ENCODE peak calls at places on chromosomes 13 and 19, in six cellular contexts. U is C1 segment of cervical spinal cord; B is stimulated activated CD4-positive, alpha-beta T cell treated with anti-CD3 and anti-CD28 coated beads, Interleukin-1b, Interleukin-23, amount 100 ng/mL, for 24 hours; W is thoracic aorta; R is NCI-H1105 treated with DMSO at 0.1 percent for 48 hours; X is dorsolateral prefrontal cortex. F is an unnamed sample.

GRCh38 chr13:73416093-73416492 is 357.3 kb downstream of the KLF5 start:
- DNase-seq in R (no peak), B (no peak), U (no peak), W (no peak), X (no peak), F (no peak)

GRCh38 chr13:19117913-19118739 is 63.5 kb downstream of the TUBA3C start:
- DNase-seq in B (no peak), R (no peak), X (no peak), W (no peak), U (no peak), F (no peak)

GRCh38 chr13:80477641-80478443 is 136.9 kb upstream of the SPRY2 start:
- DNase-seq in X (no peak), R (no peak), W (no peak), B (no peak), U (no peak), F (no peak)

GRCh38 chr19:28403698-28404099 is 809.3 kb downstream of the UQCRFS1 start:
- DNase-seq in W (no peak), R (no peak), U (no peak), B (no peak), X (no peak), F (no peak)

GRCh38 chr19:16470911-16471811 is 609 bp downstream of the EPS15L1 start:
- DNase-seq in W (no peak), R (no peak), U (no peak), B (no peak), X (no peak), F (no peak)

GRCh38 chr19:30419581-30420180 is 47.5 kb downstream of the ZNF536 start:
- DNase-seq in R (no peak), U (peak; percentile 35), W (no peak), B (no peak), X (peak; percentile 65), F (no peak)

GRCh38 chr13:45474584-45475454 is 10.1 kb downstream of the COG3 start:
- DNase-seq in B (no peak), U (no peak), X (no peak), W (no peak), R (no peak), F (no peak)

GRCh38 chr13:22427041-22427440 is 753.7 kb upstream of the SGCG start:
- DNase-seq in W (no peak), X (no peak), U (no peak), R (no peak), B (no peak), F (no peak)

GRCh38 chr13:65660696-65661095 is 1569.4 kb downstream of the PCDH9 start:
- DNase-seq in W (no peak), B (no peak), U (no peak), X (no peak), R (no peak), F (no peak)

GRCh38 chr13:33213024-33213795 is 72.3 kb downstream of the STARD13 start:
- DNase-seq in R (peak; percentile 6), W (no peak), U (no peak), X (no peak), B (no peak), F (no peak)

GRCh38 chr13:30934381-30934780 is 1.9 kb downstream of the TEX26 start:
- DNase-seq in X (no peak), R (no peak), B (no peak), U (no peak), W (no peak), F (no peak)

GRCh38 chr13:36612242-36612641 is 61.6 kb upstream of the SERTM1 start:
- DNase-seq in X (no peak), B (no peak), W (no peak), R (no peak), U (no peak), F (no peak)

GRCh38 chr13:75762967-75763366 is 126.8 kb downstream of the LMO7 start:
- DNase-seq in X (no peak), B (no peak), W (no peak), U (no peak), R (no peak), F (no peak)

GRCh38 chr19:42052241-42052863 is 17.7 kb downstream of the GRIK5 start:
- DNase-seq in W (no peak), X (no peak), U (no peak), B (no peak), R (no peak), F (no peak)

GRCh38 chr13:91054902-91055301 is 292.6 kb upstream of the MIR17HG start:
- DNase-seq in B (no peak), X (no peak), R (no peak), W (no peak), U (no peak), F (no peak)

GRCh38 chr19:5867201-5868136 is 2.9 kb downstream of the FUT5 start:
- DNase-seq in X (no peak), B (no peak), W (no peak), R (no peak), U (no peak), F (no peak)

GRCh38 chr19:6065685-6066365 is 44.5 kb downstream of the RFX2 start:
- DNase-seq in B (no peak), U (no peak), R (peak; percentile 72), X (no peak), W (no peak), F (peak; percentile 60)

GRCh38 chr13:95676100-95676774 is 702 bp upstream of the DNAJC3 start:
- DNase-seq in X (no peak), R (peak; percentile 42), B (no peak), W (no peak), U (no peak), F (peak; percentile 11)